ENCODE peak calls at places on chromosomes 4 and X, in nine cellular contexts. V is NCI-H1092; S is OCI-LY7; F is T-cell; Y is stimulated activated CD8-positive, alpha-beta memory T cell treated with anti-CD3 and anti-CD28 coated beads, Interleukin-4, amount 100 ng/mL, for 48 hours; O is H4; W is ecto neural progenitor cell; P is tibial nerve; C is A549. I is an unnamed sample.

GRCh38 chrX:127963696-127964095 is 88.5 kb downstream of the ACTRT1 start:
- DNase-seq in V (no peak), S (no peak), F (no peak), Y (no peak), O (no peak), W (no peak), P (no peak), C (no peak), I (no peak)

GRCh38 chr4:37908488-37909343 is 17.8 kb downstream of the TBC1D1 start:
- DNase-seq in V (no peak), S (no peak), F (no peak), Y (no peak), O (no peak), W (no peak), P (no peak), C (no peak), I (peak; percentile 35)

GRCh38 chrX:110097920-110098319 is 95.0 kb downstream of the TMEM164 start:
- DNase-seq in V (no peak), S (no peak), F (no peak), Y (no peak), O (peak; percentile 21), W (no peak), P (no peak), C (no peak), I (no peak)

GRCh38 chrX:154030266-154030665 is 10.6 kb upstream of the IRAK1 start:
- DNase-seq in V (no peak), S (no peak), F (no peak), Y (no peak), O (no peak), W (no peak), P (no peak), C (no peak), I (no peak)

GRCh38 chrX:13420545-13421183 is 100.8 kb upstream of the ATXN3L start:
- DNase-seq in V (no peak), S (no peak), F (no peak), Y (no peak), O (no peak), W (no peak), P (no peak), C (no peak), I (no peak)

GRCh38 chr4:52862605-52863236 is 604 bp downstream of the RASL11B start:
- DNase-seq in V (no peak), S (no peak), F (no peak), Y (no peak), O (no peak), W (no peak), P (no peak), C (no peak), I (peak; percentile 49)

GRCh38 chr4:54585321-54586000 is 72.3 kb upstream of the KIT start:
- DNase-seq in V (no peak), S (no peak), F (no peak), Y (no peak), O (no peak), W (no peak), P (no peak), C (no peak), I (no peak)

GRCh38 chrX:135974279-135974856 is 580 bp upstream of the MMGT1 start:
- DNase-seq in V (peak; percentile 63), S (peak; percentile 75), F (no peak), Y (peak; percentile 72), O (no peak), W (peak; percentile 80), P (peak; percentile 61), C (peak; percentile 41), I (peak; percentile 71)

GRCh38 chr4:4554234-4554633 is 12.4 kb upstream of the STX18 start:
- DNase-seq in V (no peak), S (no peak), F (no peak), Y (no peak), O (no peak), W (no peak), P (no peak), C (no peak), I (no peak)

GRCh38 chr4:162727232-162727631 is 439.5 kb downstream of the NAF1 start:
- DNase-seq in V (no peak), S (no peak), F (no peak), Y (no peak), O (no peak), W (no peak), P (no peak), C (no peak), I (no peak)